ENCODE peak calls at places on chromosomes 13 and 19, in eight cellular contexts. C is fibroblast of lung; A is testis; I is CD8-positive, alpha-beta memory T cell; E is Peyer's patch; B is WERI-Rb-1; P is heart right ventricle; J is skeletal muscle cell. W is an unnamed sample.

GRCh38 chr13:32073180-32073864 is 41.7 kb downstream of the FRY start:
- DNase-seq in C (no peak), A (no peak), I (no peak), E (no peak), B (no peak), P (no peak), J (no peak), W (no peak)

GRCh38 chr19:54408627-54409026 is 6.6 kb upstream of the TTYH1 start:
- DNase-seq in C (no peak), A (no peak), I (no peak), E (no peak), B (no peak), P (no peak), J (no peak), W (no peak)

GRCh38 chr13:39263033-39263432 is 224.8 kb downstream of the NHLRC3 start:
- DNase-seq in C (peak), A (peak), I (no peak), E (peak), B (peak), P (peak), J (no peak), W (peak)

GRCh38 chr13:86741762-86742285 is 929.3 kb upstream of the SLITRK5 start:
- DNase-seq in C (no peak), A (no peak), I (no peak), E (no peak), B (no peak), P (no peak), J (no peak), W (no peak)

GRCh38 chr19:19385900-19386339 is 19.6 kb upstream of the GATAD2A start:
- DNase-seq in C (peak), A (no peak), I (no peak), E (peak), B (no peak), P (peak), J (no peak), W (no peak)

GRCh38 chr19:40549007-40549708 is 27.5 kb upstream of the SHKBP1 start:
- DNase-seq in C (peak), A (peak), I (peak), E (peak), B (peak), P (peak), J (no peak), W (peak)

GRCh38 chr13:41660426-41660825 is 203.1 kb downstream of the RGCC start:
- DNase-seq in C (no peak), A (no peak), I (no peak), E (no peak), B (no peak), P (no peak), J (peak), W (no peak)

GRCh38 chr13:47147784-47148062 is 250.9 kb upstream of the HTR2A start:
- DNase-seq in C (no peak), A (no peak), I (no peak), E (no peak), B (no peak), P (no peak), J (no peak), W (no peak)

GRCh38 chr19:31354919-31355318 is 5.7 kb upstream of the TSHZ3 start:
- DNase-seq in C (no peak), A (no peak), I (no peak), E (peak), B (no peak), P (no peak), J (no peak), W (no peak)

GRCh38 chr13:29991343-29991742 is 140.9 kb upstream of the UBL3 start:
- DNase-seq in C (peak), A (no peak), I (no peak), E (no peak), B (peak), P (no peak), J (peak), W (peak)

GRCh38 chr13:39516140-39516539 is 86.9 kb downstream of the LHFPL6 start:
- DNase-seq in C (peak), A (no peak), I (no peak), E (no peak), B (peak), P (peak), J (no peak), W (no peak)

GRCh38 chr13:108427355-108427754 is 157.8 kb downstream of the TNFSF13B start:
- DNase-seq in C (peak), A (no peak), I (no peak), E (no peak), B (no peak), P (no peak), J (no peak), W (no peak)

GRCh38 chr19:1244693-1245451 is 3.3 kb downstream of the ATP5F1D start:
- DNase-seq in C (no peak), A (peak), I (no peak), E (peak), B (peak), P (peak), J (no peak), W (no peak)

GRCh38 chr19:50330365-50331078 is 1.3 kb upstream of the KCNC3 start:
- DNase-seq in C (peak), A (peak), I (peak), E (peak), B (peak), P (peak), J (no peak), W (no peak)

GRCh38 chr13:103663996-103664395 is 597.8 kb upstream of the SLC10A2 start:
- DNase-seq in C (no peak), A (no peak), I (no peak), E (no peak), B (no peak), P (no peak), J (no peak), W (peak)

GRCh38 chr13:59681630-59682311 is 482.0 kb downstream of the DIAPH3 start:
- DNase-seq in C (no peak), A (no peak), I (no peak), E (no peak), B (no peak), P (no peak), J (no peak), W (no peak)

GRCh38 chr13:40340368-40341085 is 325.9 kb downstream of the FOXO1 start:
- DNase-seq in C (peak), A (no peak), I (no peak), E (no peak), B (no peak), P (no peak), J (no peak), W (no peak)

GRCh38 chr13:24217601-24218281 is 57.2 kb downstream of the SPATA13 start:
- DNase-seq in C (peak), A (no peak), I (no peak), E (peak), B (no peak), P (no peak), J (no peak), W (no peak)

GRCh38 chr19:19304186-19304975 is 15.9 kb downstream of the SUGP1 start:
- DNase-seq in C (no peak), A (peak), I (no peak), E (no peak), B (no peak), P (peak), J (no peak), W (no peak)

GRCh38 chr13:113489549-113490495 is 689 bp downstream of the DCUN1D2 start:
- DNase-seq in C (peak), A (peak), I (peak), E (peak), B (peak), P (peak), J (no peak), W (no peak)

GRCh38 chr19:18373892-18374629 is 11.9 kb upstream of the GDF15 start:
- DNase-seq in C (peak), A (peak), I (peak), E (peak), B (peak), P (peak), J (peak), W (peak)

GRCh38 chr19:17513801-17514200 is 2.4 kb downstream of the PGLS start:
- DNase-seq in C (peak), A (no peak), I (no peak), E (no peak), B (no peak), P (no peak), J (no peak), W (no peak)

GRCh38 chr19:41016488-41017071 is 25.5 kb downstream of the CYP2B6 start:
- DNase-seq in C (no peak), A (no peak), I (no peak), E (no peak), B (no peak), P (no peak), J (no peak), W (no peak)

GRCh38 chr13:66659291-66660012 is 570.7 kb downstream of the PCDH9 start:
- DNase-seq in C (peak), A (no peak), I (no peak), E (no peak), B (no peak), P (no peak), J (peak), W (no peak)

GRCh38 chr13:33676700-33677048 is 141.3 kb upstream of the RFC3 start:
- DNase-seq in C (peak), A (peak), I (no peak), E (peak), B (peak), P (peak), J (peak), W (no peak)

GRCh38 chr13:78102121-78102677 is 183.6 kb upstream of the EDNRB start:
- DNase-seq in C (peak), A (peak), I (no peak), E (no peak), B (no peak), P (peak), J (peak), W (no peak)

GRCh38 chr13:113741101-113741731 is 17.8 kb upstream of the TMEM255B start:
- DNase-seq in C (peak), A (no peak), I (no peak), E (no peak), B (no peak), P (no peak), J (no peak), W (no peak)

GRCh38 chr19:50516859-50517703 is 3.4 kb upstream of the ASPDH start:
- DNase-seq in C (no peak), A (no peak), I (no peak), E (no peak), B (no peak), P (no peak), J (no peak), W (no peak)

GRCh38 chr13:75725784-75726183 is 89.7 kb downstream of the LMO7 start:
- DNase-seq in C (no peak), A (no peak), I (no peak), E (no peak), B (no peak), P (no peak), J (no peak), W (no peak)

GRCh38 chr19:48618278-48618915 is 581 bp downstream of the RPL18 start:
- DNase-seq in C (no peak), A (no peak), I (no peak), E (no peak), B (no peak), P (no peak), J (no peak), W (no peak)

GRCh38 chr19:53131732-53132131 is 978 bp downstream of the ZNF415 start:
- DNase-seq in C (no peak), A (peak), I (no peak), E (no peak), B (no peak), P (no peak), J (no peak), W (no peak)

GRCh38 chr19:48568345-48568886 is 16.4 kb downstream of the SULT2B1 start:
- DNase-seq in C (peak), A (peak), I (no peak), E (peak), B (peak), P (peak), J (peak), W (peak)

GRCh38 chr19:30784850-30785459 is 412.8 kb downstream of the ZNF536 start:
- DNase-seq in C (no peak), A (peak), I (peak), E (peak), B (peak), P (peak), J (no peak), W (no peak)

GRCh38 chr13:51502206-51502651 is 49.4 kb upstream of the INTS6 start:
- DNase-seq in C (peak), A (no peak), I (no peak), E (no peak), B (no peak), P (no peak), J (no peak), W (no peak)

GRCh38 chr19:49881672-49882394 is 4.3 kb downstream of the TBC1D17 start:
- DNase-seq in C (no peak), A (peak), I (no peak), E (no peak), B (peak), P (no peak), J (no peak), W (no peak)

GRCh38 chr13:36680918-36681317 is 7.1 kb downstream of the SERTM1 start:
- DNase-seq in C (peak), A (no peak), I (no peak), E (no peak), B (no peak), P (no peak), J (no peak), W (peak)

GRCh38 chr13:20403826-20404225 is 121.8 kb downstream of the CRYL1 start:
- DNase-seq in C (no peak), A (no peak), I (no peak), E (no peak), B (no peak), P (no peak), J (no peak), W (no peak)

GRCh38 chr13:100365678-100366077 is 222.9 kb downstream of the GGACT start:
- DNase-seq in C (peak), A (no peak), I (no peak), E (no peak), B (no peak), P (no peak), J (no peak), W (no peak)

GRCh38 chr13:112131740-112132113 is 64.8 kb downstream of the SOX1 start:
- DNase-seq in C (no peak), A (no peak), I (no peak), E (no peak), B (no peak), P (no peak), J (no peak), W (no peak)

GRCh38 chr13:73602295-73602694 is 531.9 kb downstream of the KLF12 start:
- DNase-seq in C (peak), A (no peak), I (no peak), E (no peak), B (peak), P (no peak), J (no peak), W (no peak)

GRCh38 chr13:73598021-73598712 is 536.0 kb downstream of the KLF12 start:
- DNase-seq in C (peak), A (no peak), I (no peak), E (no peak), B (no peak), P (no peak), J (peak), W (no peak)

GRCh38 chr13:73603646-73604045 is 530.6 kb downstream of the KLF12 start:
- DNase-seq in C (no peak), A (no peak), I (no peak), E (no peak), B (no peak), P (no peak), J (no peak), W (no peak)

GRCh38 chr13:73599232-73600128 is 534.7 kb downstream of the KLF12 start:
- DNase-seq in C (no peak), A (no peak), I (no peak), E (no peak), B (no peak), P (no peak), J (no peak), W (no peak)

GRCh38 chr13:73601708-73602107 is 532.5 kb downstream of the KLF12 start:
- DNase-seq in C (no peak), A (no peak), I (no peak), E (no peak), B (no peak), P (no peak), J (no peak), W (no peak)
- H3K4me3 ChIP-seq in C (no peak), A (no peak), I (no peak), E (no peak), B (no peak), P (no peak), J (no peak), W (no peak)

GRCh38 chr19:12564016-12564664 is 12.9 kb upstream of the ZNF564 start:
- DNase-seq in C (peak), A (peak), I (peak), E (peak), B (peak), P (peak), J (peak), W (peak)
- H3K4me3 ChIP-seq in C (no peak), A (no peak), I (no peak), E (no peak), B (no peak), P (no peak), J (no peak), W (no peak)

GRCh38 chr19:12944064-12944674 is 1.5 kb upstream of the RAD23A start:
- DNase-seq in C (no peak), A (no peak), I (no peak), E (no peak), B (no peak), P (no peak), J (no peak), W (no peak)
- H3K4me3 ChIP-seq in C (no peak), A (no peak), I (no peak), E (no peak), B (no peak), P (no peak), J (no peak), W (no peak)

DNA sequence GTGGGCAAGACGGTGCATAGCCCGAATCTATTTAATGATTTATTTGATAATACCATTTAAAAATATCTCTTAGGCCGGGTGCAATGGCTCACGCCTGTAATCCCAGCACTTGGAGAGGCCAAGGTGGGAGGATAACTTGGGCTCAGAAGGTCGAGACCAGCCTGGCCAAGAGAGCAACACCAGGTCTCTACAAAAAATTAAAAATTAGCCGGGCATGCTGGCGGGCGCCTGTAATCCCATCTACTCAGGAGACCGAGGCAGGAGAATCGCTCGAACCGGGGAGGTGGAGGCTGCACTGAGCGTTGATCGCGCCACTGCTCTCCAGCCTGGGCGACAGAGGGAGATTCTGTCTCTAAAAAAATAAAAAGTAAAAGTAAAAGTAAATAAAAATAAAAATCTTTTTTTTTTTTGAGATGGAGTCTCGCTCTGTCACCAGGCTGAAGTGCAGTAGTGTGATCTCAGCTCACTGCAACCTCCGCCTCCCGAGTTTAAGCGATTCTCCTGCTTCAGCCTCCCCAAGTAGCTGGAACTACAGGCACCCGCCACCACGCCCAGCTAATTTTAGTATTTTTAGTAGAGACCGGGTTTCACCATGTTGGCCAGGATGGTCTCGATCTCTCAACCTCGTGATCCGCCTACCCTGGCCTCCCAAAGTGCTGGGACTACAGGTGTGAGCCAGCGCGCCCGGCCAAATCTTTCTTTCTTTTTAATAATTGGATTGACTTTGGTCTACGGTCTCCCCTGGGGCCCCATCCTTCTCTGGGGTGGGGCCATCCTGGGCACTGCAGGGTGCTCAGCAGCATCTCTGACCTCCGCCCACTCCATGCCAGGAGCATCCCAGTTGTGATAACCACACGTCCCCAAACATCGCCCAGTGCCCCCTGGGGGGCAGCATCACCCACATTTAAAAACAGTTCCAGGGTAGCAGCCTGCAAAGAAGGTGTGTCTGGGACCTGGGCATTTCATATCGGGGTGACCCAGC is 90.7 kb downstream of the GNG7 start:
- DNase-seq in C (no peak), A (no peak), I (no peak), E (no peak), B (no peak), P (no peak), J (no peak), W (no peak)
- H3K4me3 ChIP-seq in C (no peak), A (no peak), I (no peak), E (no peak), B (no peak), P (no peak), J (no peak), W (no peak)

GRCh38 chr19:15421136-15421535 is 2.3 kb upstream of the AKAP8L start:
- DNase-seq in C (no peak), A (no peak), I (no peak), E (no peak), B (no peak), P (no peak), J (no peak), W (no peak)

GRCh38 chr19:15418112-15418587 is 638 bp downstream of the AKAP8L start:
- DNase-seq in C (peak), A (peak), I (no peak), E (no peak), B (peak), P (peak), J (no peak), W (peak)

GRCh38 chr19:15419413-15420025 is 731 bp upstream of the AKAP8L start:
- DNase-seq in C (no peak), A (no peak), I (no peak), E (no peak), B (no peak), P (no peak), J (no peak), W (no peak)

GRCh38 chr19:15417699-15418098 is 1.1 kb downstream of the AKAP8L start:
- DNase-seq in C (peak), A (no peak), I (no peak), E (no peak), B (peak), P (no peak), J (no peak), W (no peak)

GRCh38 chr19:15418588-15419412 is at the start of gene AKAP8L:
- DNase-seq in C (peak), A (peak), I (peak), E (peak), B (peak), P (peak), J (peak), W (peak)
- H3K4me3 ChIP-seq in C (peak), A (peak), I (peak), E (peak), B (peak), P (peak), J (peak), W (peak)

W was measured in astrocyte of the cerebellum.